ENCODE peak calls at places on chromosome 22, in seven cellular contexts. One of them, this sample, is unnamed.

GRCh38 chr22:44024288-44024908 is at the start of gene PARVB:
- DNase-seq in cardiac muscle cell: peak
- DNase-seq in stomach: no peak
- DNase-seq in breast epithelium: no peak
- DNase-seq in activated CD4-positive, alpha-beta T cell treated with anti-CD3 and anti-CD28 coated beads for 48 hours: peak
- DNase-seq in SHP77 treated with DMSO at 0.1 percent for 48 hours: no peak
- DNase-seq in H7: peak
- DNase-seq in this sample: no peak

GRCh38 chr22:37260396-37260795 is 16.3 kb upstream of the RAC2 start:
- DNase-seq in activated CD4-positive, alpha-beta T cell treated with anti-CD3 and anti-CD28 coated beads for 48 hours: no peak
- DNase-seq in breast epithelium: no peak
- DNase-seq in H7: no peak
- DNase-seq in stomach: no peak
- DNase-seq in cardiac muscle cell: no peak
- DNase-seq in SHP77 treated with DMSO at 0.1 percent for 48 hours: no peak
- DNase-seq in this sample: no peak

GRCh38 chr22:33380789-33381530 is 322.8 kb upstream of the SYN3 start:
- DNase-seq in cardiac muscle cell: no peak
- DNase-seq in breast epithelium: no peak
- DNase-seq in H7: no peak
- DNase-seq in SHP77 treated with DMSO at 0.1 percent for 48 hours: no peak
- DNase-seq in activated CD4-positive, alpha-beta T cell treated with anti-CD3 and anti-CD28 coated beads for 48 hours: no peak
- DNase-seq in stomach: no peak
- DNase-seq in this sample: no peak

GRCh38 chr22:20639750-20640149 is 132.3 kb downstream of the MED15 start:
- DNase-seq in breast epithelium: no peak
- DNase-seq in activated CD4-positive, alpha-beta T cell treated with anti-CD3 and anti-CD28 coated beads for 48 hours: no peak
- DNase-seq in stomach: no peak
- DNase-seq in H7: no peak
- DNase-seq in SHP77 treated with DMSO at 0.1 percent for 48 hours: no peak
- DNase-seq in cardiac muscle cell: no peak
- DNase-seq in this sample: no peak

GRCh38 chr22:49412236-49412635 is 415.4 kb downstream of the BRD1 start:
- DNase-seq in H7: no peak
- DNase-seq in cardiac muscle cell: no peak
- DNase-seq in stomach: no peak
- DNase-seq in breast epithelium: no peak
- DNase-seq in SHP77 treated with DMSO at 0.1 percent for 48 hours: no peak
- DNase-seq in activated CD4-positive, alpha-beta T cell treated with anti-CD3 and anti-CD28 coated beads for 48 hours: no peak
- DNase-seq in this sample: no peak

GRCh38 chr22:37492428-37493344 is 6.5 kb upstream of the MFNG start:
- DNase-seq in cardiac muscle cell: peak
- DNase-seq in SHP77 treated with DMSO at 0.1 percent for 48 hours: no peak
- DNase-seq in stomach: no peak
- DNase-seq in H7: peak
- DNase-seq in breast epithelium: no peak
- DNase-seq in activated CD4-positive, alpha-beta T cell treated with anti-CD3 and anti-CD28 coated beads for 48 hours: peak
- DNase-seq in this sample: no peak

GRCh38 chr22:17237031-17237668 is 17.9 kb upstream of the ADA2 start:
- DNase-seq in breast epithelium: no peak
- DNase-seq in stomach: no peak
- DNase-seq in H7: no peak
- DNase-seq in cardiac muscle cell: no peak
- DNase-seq in SHP77 treated with DMSO at 0.1 percent for 48 hours: no peak
- DNase-seq in activated CD4-positive, alpha-beta T cell treated with anti-CD3 and anti-CD28 coated beads for 48 hours: peak
- DNase-seq in this sample: no peak

GRCh38 chr22:20526628-20527355 is 19.4 kb downstream of the MED15 start:
- DNase-seq in activated CD4-positive, alpha-beta T cell treated with anti-CD3 and anti-CD28 coated beads for 48 hours: no peak
- DNase-seq in breast epithelium: no peak
- DNase-seq in stomach: no peak
- DNase-seq in SHP77 treated with DMSO at 0.1 percent for 48 hours: no peak
- DNase-seq in H7: no peak
- DNase-seq in cardiac muscle cell: no peak
- DNase-seq in this sample: no peak

GRCh38 chr22:16808744-16809143 is 16.5 kb downstream of the XKR3 start:
- DNase-seq in stomach: no peak
- DNase-seq in SHP77 treated with DMSO at 0.1 percent for 48 hours: no peak
- DNase-seq in H7: no peak
- DNase-seq in cardiac muscle cell: no peak
- DNase-seq in breast epithelium: no peak
- DNase-seq in activated CD4-positive, alpha-beta T cell treated with anti-CD3 and anti-CD28 coated beads for 48 hours: no peak
- DNase-seq in this sample: no peak

GRCh38 chr22:41833369-41834004 is 582 bp downstream of the SREBF2 start:
- DNase-seq in H7: peak
- DNase-seq in activated CD4-positive, alpha-beta T cell treated with anti-CD3 and anti-CD28 coated beads for 48 hours: peak
- DNase-seq in breast epithelium: peak
- DNase-seq in SHP77 treated with DMSO at 0.1 percent for 48 hours: no peak
- DNase-seq in stomach: peak
- DNase-seq in cardiac muscle cell: peak
- DNase-seq in this sample: no peak

GRCh38 chr22:17808688-17809403 is 34.6 kb upstream of the BID start:
- DNase-seq in breast epithelium: no peak
- DNase-seq in cardiac muscle cell: no peak
- DNase-seq in activated CD4-positive, alpha-beta T cell treated with anti-CD3 and anti-CD28 coated beads for 48 hours: no peak
- DNase-seq in H7: no peak
- DNase-seq in SHP77 treated with DMSO at 0.1 percent for 48 hours: peak
- DNase-seq in stomach: no peak
- DNase-seq in this sample: no peak

GRCh38 chr22:22400964-22401363 is 107.6 kb downstream of the ZNF280B start:
- DNase-seq in stomach: no peak
- DNase-seq in H7: no peak
- DNase-seq in cardiac muscle cell: no peak
- DNase-seq in breast epithelium: no peak
- DNase-seq in activated CD4-positive, alpha-beta T cell treated with anti-CD3 and anti-CD28 coated beads for 48 hours: no peak
- DNase-seq in SHP77 treated with DMSO at 0.1 percent for 48 hours: no peak
- DNase-seq in this sample: no peak

GRCh38 chr22:19117111-19117512 is 5.1 kb downstream of the DGCR2 start:
- DNase-seq in activated CD4-positive, alpha-beta T cell treated with anti-CD3 and anti-CD28 coated beads for 48 hours: no peak
- DNase-seq in SHP77 treated with DMSO at 0.1 percent for 48 hours: peak
- DNase-seq in cardiac muscle cell: no peak
- DNase-seq in H7: peak
- DNase-seq in stomach: no peak
- DNase-seq in breast epithelium: no peak
- DNase-seq in this sample: no peak

GRCh38 chr22:25232301-25232700 is 12.9 kb downstream of the CRYBB2 start:
- DNase-seq in cardiac muscle cell: no peak
- DNase-seq in SHP77 treated with DMSO at 0.1 percent for 48 hours: no peak
- DNase-seq in H7: peak
- DNase-seq in breast epithelium: no peak
- DNase-seq in activated CD4-positive, alpha-beta T cell treated with anti-CD3 and anti-CD28 coated beads for 48 hours: no peak
- DNase-seq in stomach: no peak
- DNase-seq in this sample: no peak

GRCh38 chr22:37194750-37195149 is 6.7 kb upstream of the C1QTNF6 start:
- DNase-seq in cardiac muscle cell: no peak
- DNase-seq in breast epithelium: no peak
- DNase-seq in H7: no peak
- DNase-seq in SHP77 treated with DMSO at 0.1 percent for 48 hours: no peak
- DNase-seq in activated CD4-positive, alpha-beta T cell treated with anti-CD3 and anti-CD28 coated beads for 48 hours: no peak
- DNase-seq in stomach: no peak
- DNase-seq in this sample: no peak

GRCh38 chr22:49871482-49871881 is 17.8 kb downstream of the ZBED4 start:
- DNase-seq in breast epithelium: no peak
- DNase-seq in activated CD4-positive, alpha-beta T cell treated with anti-CD3 and anti-CD28 coated beads for 48 hours: no peak
- DNase-seq in cardiac muscle cell: no peak
- DNase-seq in stomach: no peak
- DNase-seq in H7: no peak
- DNase-seq in SHP77 treated with DMSO at 0.1 percent for 48 hours: no peak
- DNase-seq in this sample: no peak

This sample was measured in NCI-H2227 treated with DMSO at 0.1 percent for 48 hours.